ENCODE peak calls at places on chromosomes 1 and 21, in four cellular contexts. Z is HEK293T, E is K562, O is HepG2. J is an unnamed sample.

GRCh38 chr1:170309389-170310013 is 163.7 kb downstream of the NTMT2 start:
- DNase-seq in O (no peak), Z (no peak), E (no peak), J (no peak)

GRCh38 chr1:245684111-245684510 is 529.3 kb downstream of the KIF26B start:
- DNase-seq in O (no peak), E (no peak), Z (no peak), J (no peak)

GRCh38 chr1:111481387-111482221 is 7.8 kb downstream of the C1orf162 start:
- DNase-seq in O (peak), E (peak), Z (peak), J (peak)

GRCh38 chr1:143660354-143660941 is 311.3 kb downstream of the FAM72C start:
- DNase-seq in E (no peak), O (no peak), Z (no peak), J (no peak)

GRCh38 chr1:85330206-85330605 is 53.8 kb upstream of the BCL10 start:
- DNase-seq in O (peak), Z (no peak), E (no peak), J (no peak)

GRCh38 chr1:9129391-9130041 is 614 bp upstream of the GPR157 start:
- DNase-seq in O (peak), E (peak), Z (peak), J (peak)

GRCh38 chr1:168419746-168420145 is 124.1 kb downstream of the XCL2 start:
- DNase-seq in E (no peak), O (no peak), Z (no peak), J (no peak)

GRCh38 chr1:76868154-76868882 is 1.0 kb downstream of the ST6GALNAC5 start:
- DNase-seq in O (no peak), E (no peak), Z (peak), J (no peak)

GRCh38 chr1:228007801-228008341 is 1.1 kb downstream of the WNT3A start:
- DNase-seq in Z (no peak), O (no peak), E (no peak), J (no peak)

GRCh38 chr1:47991187-47991586 is 6.0 kb downstream of the TRABD2B start:
- DNase-seq in O (no peak), Z (peak), E (no peak), J (no peak)

GRCh38 chr1:161216945-161217712 is 2.0 kb downstream of the FCER1G start:
- DNase-seq in Z (no peak), O (peak), E (peak), J (peak)

GRCh38 chr1:66563094-66563800 is 29.3 kb downstream of the SGIP1 start:
- DNase-seq in E (no peak), O (peak), Z (no peak), J (no peak)

GRCh38 chr1:183800449-183800848 is 4.5 kb upstream of the RGL1 start:
- DNase-seq in Z (no peak), E (no peak), O (peak), J (no peak)

GRCh38 chr1:234925440-234926251 is 203.0 kb downstream of the TOMM20 start:
- DNase-seq in Z (no peak), O (peak), E (no peak), J (peak)

GRCh38 chr1:6007318-6008083 is 15.3 kb upstream of the NPHP4 start:
- DNase-seq in Z (no peak), E (peak), O (no peak), J (no peak)

GRCh38 chr1:43445618-43446387 is 7.9 kb downstream of the HYI start:
- DNase-seq in E (no peak), Z (no peak), O (no peak), J (no peak)

GRCh38 chr21:44820851-44821250 is 3.0 kb upstream of the SUMO3 start:
- DNase-seq in Z (no peak), O (no peak), E (no peak), J (no peak)

GRCh38 chr1:65992160-65993046 is 199.7 kb downstream of the PDE4B start:
- DNase-seq in O (no peak), Z (no peak), E (no peak), J (no peak)

GRCh38 chr1:84090447-84091244 is 53.4 kb upstream of the PRKACB start:
- DNase-seq in E (no peak), Z (no peak), O (no peak), J (no peak)

GRCh38 chr1:212310383-212310782 is 25.2 kb downstream of the PPP2R5A start:
- DNase-seq in Z (no peak), E (no peak), O (no peak), J (no peak)

GRCh38 chr1:38941527-38942019 is at the start of gene RHBDL2:
- DNase-seq in E (no peak), Z (no peak), O (no peak), J (no peak)

GRCh38 chr1:201456499-201457309 is 12.3 kb downstream of the PHLDA3 start:
- DNase-seq in E (peak), O (peak), Z (no peak), J (no peak)

GRCh38 chr21:45479691-45480675 is 62.3 kb downstream of the SLC19A1 start:
- DNase-seq in O (no peak), Z (no peak), E (no peak), J (no peak)

GRCh38 chr1:61692155-61692783 is 32.7 kb downstream of the TM2D1 start:
- DNase-seq in O (no peak), Z (no peak), E (no peak), J (no peak)

GRCh38 chr1:22751124-22751531 is 40.5 kb downstream of the EPHB2 start:
- DNase-seq in E (no peak), O (no peak), Z (no peak), J (no peak)

GRCh38 chr1:3697104-3697503 is 44.8 kb downstream of the TP73 start:
- DNase-seq in O (no peak), E (no peak), Z (no peak), J (no peak)

GRCh38 chr1:121483234-121483633 is 298.5 kb downstream of the SRGAP2C start:
- DNase-seq in O (no peak), E (no peak), Z (no peak), J (no peak)

GRCh38 chr1:32012709-32013385 is 821 bp upstream of the KHDRBS1 start:
- DNase-seq in O (no peak), Z (no peak), E (no peak), J (no peak)

GRCh38 chr21:45420623-45421041 is 15.7 kb downstream of the COL18A1 start:
- DNase-seq in Z (no peak), O (no peak), E (no peak), J (no peak)

GRCh38 chr1:230754831-230755230 is 7.6 kb downstream of the CAPN9 start:
- DNase-seq in Z (no peak), E (no peak), O (no peak), J (no peak)

GRCh38 chr21:45459171-45460010 is 54.4 kb downstream of the COL18A1 start:
- DNase-seq in E (no peak), O (peak), Z (no peak), J (no peak)

GRCh38 chr1:186519981-186520380 is 59.1 kb upstream of the PDC start:
- DNase-seq in E (no peak), Z (no peak), O (no peak), J (no peak)

GRCh38 chr1:975896-976683 is 5.8 kb downstream of the PERM1 start:
- DNase-seq in Z (peak), O (peak), E (peak), J (no peak)

GRCh38 chr1:31127266-31127665 is 61.7 kb upstream of the PUM1 start:
- DNase-seq in O (no peak), Z (no peak), E (no peak), J (no peak)

GRCh38 chr21:16579538-16579937 is 849.8 kb downstream of the USP25 start:
- DNase-seq in E (no peak), Z (no peak), O (no peak), J (no peak)

DNA sequence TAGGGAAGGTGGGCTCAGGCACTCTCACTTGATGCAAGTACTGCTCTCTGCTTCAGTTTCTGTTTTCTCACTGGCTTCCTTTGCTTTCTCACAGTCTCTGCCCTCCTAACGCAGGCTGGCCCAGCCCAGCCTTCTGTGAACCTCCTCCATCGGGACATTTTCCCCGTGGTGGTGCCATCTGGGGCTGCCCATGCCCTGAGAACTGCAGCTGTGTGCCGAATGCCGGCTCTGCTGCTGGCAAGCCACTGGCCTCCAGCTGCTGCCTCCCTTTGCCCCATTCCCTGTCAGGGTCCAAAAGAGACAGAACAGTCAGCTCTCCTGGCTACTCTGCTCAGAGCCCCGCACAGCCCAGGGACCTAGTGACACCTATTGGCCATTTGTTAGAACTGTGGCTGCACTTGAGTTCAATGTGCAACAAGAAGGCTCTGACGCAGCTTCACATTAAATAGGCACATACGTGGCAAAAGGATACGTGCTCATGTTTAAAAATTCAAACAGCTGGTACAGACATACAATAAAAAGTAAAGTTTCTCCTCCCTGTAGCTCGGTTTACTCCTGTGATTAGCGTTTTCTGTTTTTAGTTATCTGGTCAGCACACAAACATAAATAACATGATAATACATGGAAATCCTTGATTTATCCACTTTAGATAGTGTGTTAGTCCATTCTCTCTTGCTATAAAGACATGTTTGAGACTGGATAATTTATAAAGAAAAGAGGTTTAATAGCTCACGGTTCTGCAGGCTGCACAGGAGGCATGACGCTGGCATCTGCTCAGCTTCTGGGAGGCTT is 46.6 kb downstream of the FCRL5 start:
- DNase-seq in O (peak), E (peak), Z (peak), J (peak)
- TF ChIP-seq TARDBP in O (no peak), E (no peak), Z (no peak), J (no peak)

DNA sequence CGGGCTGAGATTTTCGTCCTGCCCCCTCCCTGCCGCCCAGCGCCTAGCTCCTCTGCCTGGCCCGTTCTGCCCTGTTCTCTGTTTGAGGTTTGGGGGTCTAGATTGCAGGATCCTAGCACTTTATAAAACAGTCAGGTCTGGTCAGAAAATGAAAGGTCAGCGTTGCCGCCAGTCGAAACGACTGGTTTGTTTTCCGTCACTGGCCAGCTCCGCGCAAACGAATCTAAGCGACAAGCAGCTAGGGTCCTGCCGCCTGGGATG is 4.4 kb downstream of the GFI1 start:
- DNase-seq in O (no peak), Z (no peak), E (no peak), J (no peak)
- TF ChIP-seq TARDBP in O (no peak), Z (no peak), E (no peak), J (no peak)

GRCh38 chr21:42158846-42159245 is 60.1 kb upstream of the ABCG1 start:
- DNase-seq in O (no peak), E (no peak), Z (no peak), J (no peak)
- TF ChIP-seq TARDBP in O (no peak), E (no peak), Z (no peak), J (no peak)

GRCh38 chr21:28083350-28083749 is 909.3 kb downstream of the LTN1 start:
- DNase-seq in Z (no peak), E (no peak), O (no peak), J (no peak)

GRCh38 chr21:28090546-28090945 is 902.1 kb downstream of the LTN1 start:
- DNase-seq in Z (no peak), E (no peak), O (no peak), J (no peak)

GRCh38 chr21:28089599-28090421 is 902.9 kb downstream of the LTN1 start:
- DNase-seq in E (no peak), O (no peak), Z (no peak), J (no peak)

GRCh38 chr21:28086861-28087581 is 905.7 kb downstream of the LTN1 start:
- DNase-seq in O (no peak), E (no peak), Z (no peak), J (no peak)

GRCh38 chr21:28084951-28085350 is 907.7 kb downstream of the LTN1 start:
- DNase-seq in E (no peak), Z (no peak), O (no peak), J (no peak)
- TF ChIP-seq TARDBP in E (no peak), Z (no peak), O (no peak), J (no peak)

GRCh38 chr21:38913120-38913975 is 107.6 kb downstream of the ETS2 start:
- DNase-seq in Z (peak), O (no peak), E (peak), J (no peak)
- TF ChIP-seq TARDBP in Z (no peak), O (no peak), E (no peak), J (no peak)

DNA sequence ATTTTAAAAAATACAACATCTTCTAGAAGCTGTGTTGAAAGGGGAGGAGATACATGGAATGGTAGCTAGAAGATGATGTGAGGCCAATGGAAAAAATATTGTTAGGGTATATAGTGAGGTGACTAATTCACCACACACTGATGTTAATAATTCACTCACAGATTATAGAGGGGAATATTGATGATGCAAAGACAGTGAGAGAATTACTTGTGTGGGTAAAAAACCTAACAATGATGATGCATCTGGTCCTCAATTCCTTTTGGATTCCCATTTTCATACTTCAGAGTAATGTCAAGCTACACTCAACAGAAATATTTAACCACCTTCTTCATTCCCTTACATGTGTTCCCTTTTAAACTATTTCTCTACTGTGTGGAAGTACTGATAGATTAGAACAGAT is 169.5 kb upstream of the DPYD start:
- DNase-seq in E (no peak), O (no peak), Z (no peak), J (no peak)
- TF ChIP-seq TARDBP in E (no peak), O (no peak), Z (no peak), J (no peak)

DNA sequence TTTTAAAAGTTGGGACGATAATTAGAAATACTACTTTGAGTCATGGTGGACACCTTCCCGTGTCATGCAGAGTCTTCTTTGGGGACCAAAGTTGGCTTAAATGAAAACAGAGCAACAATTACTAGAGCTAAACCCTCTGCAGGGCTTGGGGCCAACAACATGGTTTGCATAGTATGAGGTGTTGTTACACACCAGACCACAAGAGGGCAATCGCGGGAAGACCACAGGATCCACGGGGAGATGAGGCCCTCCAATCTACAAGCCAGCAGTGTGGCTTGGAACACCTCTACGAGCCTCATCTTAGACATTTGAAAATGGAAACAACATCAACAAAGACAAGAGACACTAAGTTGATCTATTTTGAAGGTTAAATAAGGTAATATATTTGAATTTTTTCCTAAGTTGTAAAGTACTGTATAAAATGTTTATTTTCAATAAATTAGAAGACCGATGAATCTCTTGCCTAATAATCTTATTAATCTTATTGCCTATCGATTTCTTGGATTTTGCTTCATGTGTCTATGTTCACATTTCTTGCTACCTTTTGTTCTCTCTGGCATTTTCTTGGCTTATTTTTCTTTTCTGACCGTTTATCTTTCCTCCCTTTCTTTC is 8.2 kb upstream of the SMCP start:
- DNase-seq in E (peak), O (peak), Z (peak), J (peak)
- TF ChIP-seq TARDBP in E (no peak), O (no peak), Z (no peak), J (no peak)

GRCh38 chr1:20255666-20256065 is 35.0 kb upstream of the VWA5B1 start:
- DNase-seq in O (no peak), Z (peak), E (peak), J (no peak)
- TF ChIP-seq TARDBP in O (no peak), Z (no peak), E (no peak), J (no peak)

J was measured in GM12878.